ENCODE peak calls at places on chromosomes 6 and 20, in five cellular contexts. N is psoas muscle; U is PC-3; Z is neural progenitor cell; M is naive thymus-derived CD4-positive, alpha-beta T cell. D is an unnamed sample.

GRCh38 chr20:2136275-2136674 is 34.6 kb downstream of the STK35 start:
- DNase-seq in U (no peak), M (no peak), N (no peak), Z (no peak), D (no peak)

GRCh38 chr6:27237089-27237723 is 10.3 kb upstream of the PRSS16 start:
- DNase-seq in M (no peak), Z (peak), U (peak), N (no peak), D (no peak)

GRCh38 chr6:167993169-167993568 is 4.3 kb upstream of the KIF25 start:
- DNase-seq in N (peak), M (no peak), Z (no peak), U (no peak), D (no peak)

GRCh38 chr20:37711987-37712961 is 18.4 kb downstream of the CTNNBL1 start:
- DNase-seq in U (no peak), Z (peak), M (no peak), N (no peak), D (peak)

GRCh38 chr20:9287826-9288225 is 218.9 kb downstream of the PLCB4 start:
- DNase-seq in N (no peak), M (no peak), U (peak), Z (no peak), D (peak)

GRCh38 chr6:56842602-56843475 is 112.1 kb upstream of the BEND6 start:
- DNase-seq in U (peak), N (peak), M (no peak), Z (no peak), D (no peak)

GRCh38 chr6:71404145-71404966 is 115.7 kb downstream of the OGFRL1 start:
- DNase-seq in M (no peak), U (peak), Z (no peak), N (no peak), D (peak)

GRCh38 chr6:74197310-74197709 is 501.3 kb downstream of the CD109 start:
- DNase-seq in M (no peak), N (no peak), Z (no peak), U (peak), D (no peak)

GRCh38 chr6:15341311-15341710 is 95.4 kb downstream of the JARID2 start:
- DNase-seq in M (no peak), N (no peak), U (peak), Z (no peak), D (no peak)

GRCh38 chr6:138308728-138309110 is 69.0 kb upstream of the SMIM28 start:
- DNase-seq in M (no peak), U (no peak), Z (no peak), N (no peak), D (no peak)

GRCh38 chr20:61817575-61817974 is 248.1 kb downstream of the TAF4 start:
- DNase-seq in N (peak), M (no peak), Z (no peak), U (no peak), D (no peak)

GRCh38 chr20:46501337-46501942 is 11.9 kb downstream of the ZNF334 start:
- DNase-seq in M (no peak), Z (no peak), U (no peak), N (no peak), D (no peak)

GRCh38 chr6:18380165-18380564 is 7.0 kb upstream of the RNF144B start:
- DNase-seq in U (peak), N (no peak), Z (no peak), M (no peak), D (no peak)

DNA sequence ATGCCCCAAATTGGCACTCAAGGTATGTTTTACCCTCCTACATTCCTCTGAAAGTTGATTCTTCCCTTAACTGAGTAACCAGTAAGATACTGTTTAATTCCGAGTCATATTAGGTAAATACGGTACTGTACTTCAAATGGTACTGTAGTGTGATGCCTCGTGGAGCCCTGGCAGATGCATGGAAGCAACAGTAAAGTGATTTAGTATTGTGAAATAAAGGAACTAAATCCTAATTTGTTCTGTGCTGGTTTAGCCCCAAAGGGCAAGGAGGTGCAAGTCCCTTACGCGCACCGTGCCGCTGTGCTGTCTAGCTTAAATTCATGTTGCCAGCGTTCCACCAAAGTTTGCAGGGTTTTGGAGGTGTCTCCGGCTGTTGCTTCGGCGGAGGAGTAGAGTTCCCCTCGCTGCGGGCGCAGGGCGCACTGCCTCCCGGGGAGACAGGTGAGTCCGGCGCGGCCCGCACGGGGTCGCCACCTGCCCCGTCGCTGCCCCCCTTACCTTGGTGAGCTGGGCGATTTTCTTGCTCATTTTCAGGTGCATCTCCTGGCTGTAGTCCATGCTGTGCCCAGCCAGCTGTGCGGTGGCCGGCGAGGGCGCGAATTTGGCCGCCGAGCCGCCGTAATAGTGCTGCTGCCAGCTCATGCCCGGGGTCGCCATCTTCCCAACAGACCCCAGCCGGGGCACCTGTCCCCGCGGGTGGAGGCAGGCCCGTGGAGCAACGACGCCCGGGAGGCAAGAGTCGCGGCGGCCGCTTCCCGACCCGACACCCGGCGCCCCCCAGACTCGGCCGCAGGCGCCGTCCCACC is 618 bp downstream of the FAM184A start:
- DNase-seq in N (peak), Z (peak), U (peak), M (peak), D (peak)
- H3K27ac ChIP-seq in N (no peak), Z (no peak), U (no peak), M (peak), D (peak)

GRCh38 chr20:23142162-23143050 is 56.3 kb upstream of the CD93 start:
- DNase-seq in Z (no peak), M (no peak), N (peak), U (peak), D (no peak)
- H3K27ac ChIP-seq in Z (no peak), M (no peak), N (peak), U (peak), D (peak)

GRCh38 chr6:143589162-143589561 is 77.6 kb upstream of the FUCA2 start:
- DNase-seq in U (no peak), Z (no peak), N (no peak), M (no peak), D (no peak)
- H3K27ac ChIP-seq in U (no peak), Z (no peak), N (no peak), M (no peak), D (no peak)

GRCh38 chr6:89987830-89988229 is 93.6 kb downstream of the GJA10 start:
- DNase-seq in M (no peak), Z (no peak), U (peak), N (no peak), D (no peak)

GRCh38 chr6:89987140-89987539 is 92.9 kb downstream of the GJA10 start:
- DNase-seq in N (no peak), Z (no peak), U (no peak), M (no peak), D (no peak)

GRCh38 chr6:89984926-89985743 is 90.9 kb downstream of the GJA10 start:
- DNase-seq in U (no peak), M (no peak), Z (peak), N (peak), D (no peak)

GRCh38 chr6:89985744-89986493 is 91.7 kb downstream of the GJA10 start:
- DNase-seq in U (no peak), Z (peak), N (peak), M (no peak), D (no peak)

DNA sequence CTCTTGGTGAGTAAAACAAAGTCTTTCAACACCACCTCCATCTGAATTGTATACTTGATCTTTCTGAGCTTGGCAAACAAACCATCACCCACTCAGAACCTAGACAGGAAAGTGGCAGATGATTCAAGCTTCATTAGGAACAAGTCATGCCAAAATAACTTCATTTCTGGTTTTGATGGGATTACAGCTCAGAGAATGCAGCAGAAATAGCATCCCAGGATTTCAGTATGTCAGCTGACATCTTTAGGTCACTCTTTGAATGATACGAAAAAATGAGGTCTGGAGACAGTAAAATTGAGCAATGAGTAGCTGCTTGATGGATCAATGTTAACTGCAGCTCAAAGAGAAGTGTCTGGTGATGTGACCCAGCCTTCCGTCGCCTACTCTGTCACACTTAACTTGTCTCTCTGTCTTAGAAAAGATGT is 92.4 kb downstream of the GJA10 start:
- DNase-seq in N (no peak), M (no peak), U (peak), Z (peak), D (no peak)
- H3K27ac ChIP-seq in N (no peak), M (peak), U (no peak), Z (no peak), D (no peak)

D was measured in small intestine.